ENCODE peak calls at places on chromosomes 16 and 17, in five cellular contexts. D is cardiac muscle cell, Y is colonic mucosa, V is PC-3, F is left lung. E is an unnamed sample.

GRCh38 chr16:2816751-2817495 is at the start of gene PRSS21:
- DNase-seq in V (no peak), D (no peak), F (no peak), Y (no peak), E (peak; percentile 69)

GRCh38 chr17:27456681-27457404 is 595 bp downstream of the KSR1 start:
- DNase-seq in D (no peak), V (no peak), Y (no peak), F (no peak), E (peak; percentile 65)

GRCh38 chr16:64969221-64969620 is 152.6 kb downstream of the CDH11 start:
- DNase-seq in V (no peak), F (no peak), Y (no peak), D (no peak), E (no peak)

GRCh38 chr17:66541461-66542182 is 239.2 kb downstream of the PRKCA start:
- DNase-seq in V (peak; percentile 86), D (no peak), F (no peak), Y (peak; percentile 30), E (no peak)

GRCh38 chr17:41962768-41963434 is 3.7 kb upstream of the CNP start:
- DNase-seq in V (peak; percentile 60), F (peak; percentile 75), Y (peak; percentile 82), D (peak; percentile 84), E (peak; percentile 97)

GRCh38 chr16:87855852-87856715 is 13.2 kb downstream of the SLC7A5 start:
- DNase-seq in Y (peak; percentile 67), F (peak; percentile 84), D (no peak), V (peak; percentile 80), E (no peak)

GRCh38 chr17:78409191-78409621 is 30.8 kb downstream of the PGS1 start:
- DNase-seq in Y (peak; percentile 95), F (peak; percentile 83), D (no peak), V (peak; percentile 45), E (no peak)

GRCh38 chr16:52499061-52499460 is 47.9 kb downstream of the TOX3 start:
- DNase-seq in D (no peak), Y (no peak), F (no peak), V (no peak), E (no peak)

GRCh38 chr16:69930117-69930776 is 20.9 kb upstream of the CLEC18A start:
- DNase-seq in F (no peak), Y (peak; percentile 61), D (peak; percentile 84), V (peak; percentile 68), E (peak; percentile 88)

GRCh38 chr17:81029859-81030258 is 5.1 kb upstream of the BAIAP2 start:
- DNase-seq in F (no peak), Y (no peak), D (no peak), V (no peak), E (no peak)

GRCh38 chr16:85750021-85750826 is 672 bp downstream of the C16orf74 start:
- DNase-seq in Y (peak; percentile 39), V (peak; percentile 54), D (peak; percentile 36), F (peak; percentile 55), E (peak; percentile 81)

GRCh38 chr17:79892457-79893236 is 53.4 kb upstream of the CBX4 start:
- DNase-seq in Y (peak; percentile 91), V (peak; percentile 85), D (no peak), F (peak; percentile 70), E (no peak)

GRCh38 chr16:2692251-2692947 is 10.1 kb downstream of the KCTD5 start:
- DNase-seq in Y (no peak), F (no peak), V (no peak), D (no peak), E (no peak)

GRCh38 chr16:58042001-58042885 is 16.7 kb downstream of the MMP15 start:
- DNase-seq in V (no peak), Y (no peak), F (no peak), D (no peak), E (no peak)

GRCh38 chr17:31067699-31068184 is 27.0 kb upstream of the NF1 start:
- DNase-seq in V (peak; percentile 73), D (peak; percentile 19), F (no peak), Y (no peak), E (no peak)

GRCh38 chr17:50542795-50543774 is 3.9 kb upstream of the SPATA20 start:
- DNase-seq in Y (peak; percentile 89), D (no peak), V (peak; percentile 75), F (peak; percentile 81), E (peak; percentile 60)

GRCh38 chr17:51572115-51572514 is 311.8 kb downstream of the UTP18 start:
- DNase-seq in F (no peak), Y (no peak), V (no peak), D (no peak), E (no peak)

GRCh38 chr16:4393243-4393606 is 21.6 kb downstream of the VASN start:
- DNase-seq in F (no peak), D (no peak), Y (no peak), V (peak; percentile 25), E (no peak)

GRCh38 chr16:84827131-84827574 is 7.4 kb downstream of the CRISPLD2 start:
- DNase-seq in F (no peak), V (no peak), D (peak; percentile 87), Y (no peak), E (no peak)

GRCh38 chr17:80101946-80102706 is 745 bp downstream of the GAA start:
- DNase-seq in V (peak; percentile 29), D (peak; percentile 30), Y (peak; percentile 29), F (peak; percentile 42), E (no peak)

GRCh38 chr17:57537524-57538410 is 207.3 kb downstream of the CCDC182 start:
- DNase-seq in V (no peak), F (no peak), D (no peak), Y (no peak), E (no peak)

GRCh38 chr17:57535652-57536018 is 209.5 kb downstream of the CCDC182 start:
- DNase-seq in D (no peak), F (no peak), Y (no peak), V (no peak), E (no peak)

GRCh38 chr17:57534863-57535651 is 210.0 kb downstream of the CCDC182 start:
- DNase-seq in V (no peak), Y (no peak), D (no peak), F (no peak), E (no peak)

GRCh38 chr17:57536789-57537523 is 208.1 kb downstream of the CCDC182 start:
- DNase-seq in V (no peak), Y (no peak), F (no peak), D (no peak), E (no peak)

GRCh38 chr17:57536289-57536688 is 208.8 kb downstream of the CCDC182 start:
- DNase-seq in Y (no peak), F (no peak), V (no peak), D (no peak), E (peak; percentile 77)
- H3K4me1 ChIP-seq in Y (no peaks in the 10 kb centered on the region), F (no peaks in the 10 kb centered on the region), V (no peaks in the 10 kb centered on the region), D (peaks cover 50% of the 10 kb centered on the region), E (peaks cover 23% of the 10 kb centered on the region)

DNA sequence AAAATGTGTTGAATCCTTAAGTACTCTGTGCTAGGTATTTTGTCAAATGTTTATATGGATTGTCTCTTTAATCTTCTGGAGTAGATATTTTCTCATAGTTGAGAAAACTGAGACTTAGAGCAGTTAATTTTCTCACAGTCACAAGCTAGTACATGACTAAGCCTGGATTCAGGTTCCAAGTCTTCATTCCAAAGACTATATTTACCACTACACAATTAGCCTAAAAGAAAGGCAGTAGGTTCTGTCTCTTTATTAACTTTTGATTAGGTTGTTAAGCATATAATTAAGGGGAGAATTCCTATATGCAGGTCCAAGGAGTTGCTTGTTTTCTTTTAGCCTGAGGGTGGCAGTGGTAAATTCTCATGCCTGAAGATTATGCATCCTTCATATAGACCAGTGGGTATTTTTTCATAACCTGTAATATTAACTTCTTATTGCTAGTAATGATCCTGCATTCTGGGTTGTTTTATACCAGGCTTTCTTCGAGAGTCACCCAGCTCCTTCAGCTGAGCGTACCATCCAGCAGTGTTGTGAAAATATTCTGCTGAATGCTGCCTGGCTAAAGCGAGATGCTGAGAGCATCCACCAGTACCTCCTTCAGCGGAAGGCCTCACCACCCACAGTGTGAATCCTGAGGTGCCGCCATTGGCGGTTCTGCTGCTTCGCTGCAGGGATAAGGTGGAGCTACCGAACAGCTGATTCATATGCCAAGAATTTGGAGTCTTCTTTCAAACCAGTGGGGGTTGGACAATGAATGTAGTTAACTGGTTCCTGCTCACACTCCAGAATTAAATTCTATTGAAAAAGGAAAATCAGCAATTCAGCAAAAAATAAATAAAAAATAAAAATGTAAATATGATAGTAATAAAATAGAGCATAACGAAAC is 28.2 kb upstream of the KPNB1 start:
- DNase-seq in Y (no peak), F (peak; percentile 42), V (peak; percentile 98), D (peak; percentile 37), E (peak; percentile 95)
- TF ChIP-seq CTCF in Y (no peak), F (no peak), V (peak; percentile 48), D (peak; percentile 12), E (peak; percentile 26)

GRCh38 chr16:90077757-90078593 is 844 bp upstream of the PRDM7 start:
- DNase-seq in F (no peak), D (peak; percentile 0), Y (peak; percentile 41), V (peak; percentile 4), E (peak; percentile 60)

GRCh38 chr16:90081606-90081970 is 4.5 kb upstream of the PRDM7 start:
- DNase-seq in V (no peak), F (no peak), D (no peak), Y (no peak), E (no peak)

GRCh38 chr16:90078594-90078895 is 1.4 kb upstream of the PRDM7 start:
- DNase-seq in V (no peak), D (no peak), Y (no peak), F (no peak), E (no peak)

GRCh38 chr16:90072442-90073105 is 4.6 kb downstream of the PRDM7 start:
- DNase-seq in D (no peak), V (no peak), Y (no peak), F (no peak), E (no peak)

GRCh38 chr16:90077240-90077756 is at the start of gene PRDM7:
- DNase-seq in D (peak; percentile 89), F (peak; percentile 93), Y (peak; percentile 96), V (peak; percentile 93), E (peak; percentile 99)
- H3K27ac ChIP-seq in D (no peak within 1 kb of the TSS), F (peak within 1 kb of the TSS; percentile 57), Y (peak within 1 kb of the TSS; percentile 56), V (no peak within 1 kb of the TSS), E (no peak within 1 kb of the TSS)

GRCh38 chr17:7885357-7886226 is 3.0 kb upstream of the CHD3 start:
- DNase-seq in D (peak; percentile 92), Y (peak; percentile 67), V (peak; percentile 29), F (peak; percentile 82), E (peak; percentile 81)

GRCh38 chr17:7886227-7887037 is 2.2 kb upstream of the CHD3 start:
- DNase-seq in V (peak; percentile 25), Y (peak; percentile 65), F (peak; percentile 48), D (peak; percentile 51), E (peak; percentile 85)

GRCh38 chr17:7882629-7883028 is 6.0 kb upstream of the CHD3 start:
- DNase-seq in D (no peak), V (no peak), F (no peak), Y (no peak), E (peak; percentile 40)

GRCh38 chr17:7883781-7884386 is 4.7 kb upstream of the CHD3 start:
- DNase-seq in F (no peak), V (peak; percentile 18), D (no peak), Y (no peak), E (peak; percentile 20)

DNA sequence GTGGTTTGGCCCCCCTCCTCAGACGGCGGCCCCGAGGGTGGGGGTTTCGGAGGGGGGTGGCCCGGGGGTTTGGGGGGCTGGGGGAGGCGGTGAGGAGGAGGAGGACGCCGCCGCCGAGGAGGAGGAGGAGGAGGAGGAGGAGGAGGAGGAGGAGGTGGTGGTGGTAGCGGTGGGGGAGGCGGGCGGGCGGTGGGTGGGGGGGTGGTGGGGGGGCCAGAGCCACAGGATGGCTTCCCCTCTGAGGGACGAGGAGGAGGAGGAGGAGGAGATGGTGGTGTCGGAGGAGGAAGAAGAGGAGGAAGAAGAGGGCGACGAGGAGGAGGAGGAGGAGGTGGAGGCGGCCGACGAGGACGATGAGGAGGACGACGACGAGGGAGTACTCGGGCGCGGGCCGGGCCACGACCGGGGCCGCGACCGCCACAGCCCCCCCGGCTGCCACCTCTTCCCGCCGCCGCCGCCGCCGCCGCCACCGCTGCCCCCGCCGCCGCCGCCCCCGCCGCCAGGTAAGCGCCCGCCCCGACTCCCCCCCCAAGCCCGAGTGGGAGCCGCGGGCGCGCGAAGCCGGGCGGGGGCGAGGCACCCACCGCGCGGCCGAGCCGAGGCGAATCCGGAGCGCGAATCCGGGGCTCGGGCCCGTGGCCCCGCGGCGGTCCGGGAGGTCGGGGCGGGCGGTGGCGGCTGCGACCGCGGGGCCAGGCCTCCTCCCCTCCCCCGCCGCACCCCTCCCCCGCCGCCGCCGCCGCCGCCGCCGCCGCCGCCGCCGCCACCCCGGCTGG is 3.8 kb upstream of the CHD3 start:
- DNase-seq in D (peak; percentile 33), F (no peak), Y (no peak), V (no peak), E (peak; percentile 65)
- H3K4me1 ChIP-seq in D (peaks cover 42% of the 10 kb centered on the region), F (peaks cover 24% of the 10 kb centered on the region), Y (peaks cover 21% of the 10 kb centered on the region), V (peaks cover 29% of the 10 kb centered on the region), E (peaks cover 9% of the 10 kb centered on the region)

E was measured in endodermal cell.